ENCODE peak calls at places on chromosomes 13 and 19, in four cellular contexts. One of them, this sample, is unnamed.

GRCh38 chr19:6156033-6156432 is 20.6 kb downstream of the ACSBG2 start:
- DNase-seq in dorsolateral prefrontal cortex: no peak
- DNase-seq in AG09309: no peak
- DNase-seq in choroid plexus epithelial cell: no peak
- DNase-seq in this sample: no peak

GRCh38 chr13:27182844-27183497 is 11.4 kb upstream of the USP12 start:
- DNase-seq in AG09309: peak
- DNase-seq in choroid plexus epithelial cell: peak
- DNase-seq in dorsolateral prefrontal cortex: no peak
- DNase-seq in this sample: peak

GRCh38 chr19:33905937-33906577 is 109.4 kb downstream of the KCTD15 start:
- DNase-seq in choroid plexus epithelial cell: peak
- DNase-seq in AG09309: no peak
- DNase-seq in dorsolateral prefrontal cortex: no peak
- DNase-seq in this sample: no peak

GRCh38 chr19:13420780-13421179 is 85.5 kb downstream of the CACNA1A start:
- DNase-seq in AG09309: no peak
- DNase-seq in choroid plexus epithelial cell: no peak
- DNase-seq in dorsolateral prefrontal cortex: no peak
- DNase-seq in this sample: no peak

GRCh38 chr19:58279042-58279924 is 528 bp downstream of the ZNF8 start:
- DNase-seq in AG09309: peak
- DNase-seq in choroid plexus epithelial cell: peak
- DNase-seq in dorsolateral prefrontal cortex: peak
- DNase-seq in this sample: no peak

GRCh38 chr19:33400856-33401682 is 27.6 kb downstream of the CEBPG start:
- DNase-seq in AG09309: no peak
- DNase-seq in dorsolateral prefrontal cortex: peak
- DNase-seq in choroid plexus epithelial cell: no peak
- DNase-seq in this sample: no peak

GRCh38 chr13:26985285-26985878 is 186.2 kb downstream of the USP12 start:
- DNase-seq in choroid plexus epithelial cell: peak
- DNase-seq in AG09309: no peak
- DNase-seq in dorsolateral prefrontal cortex: no peak
- DNase-seq in this sample: peak

GRCh38 chr13:44312898-44313551 is 60.6 kb upstream of the SERP2 start:
- DNase-seq in choroid plexus epithelial cell: peak
- DNase-seq in dorsolateral prefrontal cortex: no peak
- DNase-seq in AG09309: peak
- DNase-seq in this sample: peak

GRCh38 chr13:52737451-52737850 is 2.2 kb downstream of the CNMD start:
- DNase-seq in choroid plexus epithelial cell: no peak
- DNase-seq in AG09309: no peak
- DNase-seq in dorsolateral prefrontal cortex: no peak
- DNase-seq in this sample: no peak
- H3K4me3 ChIP-seq in choroid plexus epithelial cell: no peak
- H3K4me3 ChIP-seq in AG09309: no peak
- H3K4me3 ChIP-seq in dorsolateral prefrontal cortex: no peak
- H3K4me3 ChIP-seq in this sample: no peak

GRCh38 chr19:4326837-4327251 is 11.8 kb downstream of the STAP2 start:
- DNase-seq in dorsolateral prefrontal cortex: no peak
- DNase-seq in AG09309: no peak
- DNase-seq in choroid plexus epithelial cell: no peak
- DNase-seq in this sample: no peak

GRCh38 chr19:4328243-4328990 is 10.2 kb downstream of the STAP2 start:
- DNase-seq in dorsolateral prefrontal cortex: peak
- DNase-seq in AG09309: no peak
- DNase-seq in choroid plexus epithelial cell: peak
- DNase-seq in this sample: peak

GRCh38 chr19:4327252-4327876 is 11.3 kb downstream of the STAP2 start:
- DNase-seq in dorsolateral prefrontal cortex: peak
- DNase-seq in AG09309: no peak
- DNase-seq in choroid plexus epithelial cell: peak
- DNase-seq in this sample: no peak

GRCh38 chr19:4326215-4326836 is 12.3 kb downstream of the STAP2 start:
- DNase-seq in AG09309: no peak
- DNase-seq in choroid plexus epithelial cell: no peak
- DNase-seq in dorsolateral prefrontal cortex: no peak
- DNase-seq in this sample: no peak

GRCh38 chr19:4327877-4328242 is 10.8 kb downstream of the STAP2 start:
- DNase-seq in dorsolateral prefrontal cortex: no peak
- DNase-seq in AG09309: no peak
- DNase-seq in choroid plexus epithelial cell: no peak
- DNase-seq in this sample: no peak
- H3K4me3 ChIP-seq in dorsolateral prefrontal cortex: peak
- H3K4me3 ChIP-seq in AG09309: no peak
- H3K4me3 ChIP-seq in choroid plexus epithelial cell: peak
- H3K4me3 ChIP-seq in this sample: peak

DNA sequence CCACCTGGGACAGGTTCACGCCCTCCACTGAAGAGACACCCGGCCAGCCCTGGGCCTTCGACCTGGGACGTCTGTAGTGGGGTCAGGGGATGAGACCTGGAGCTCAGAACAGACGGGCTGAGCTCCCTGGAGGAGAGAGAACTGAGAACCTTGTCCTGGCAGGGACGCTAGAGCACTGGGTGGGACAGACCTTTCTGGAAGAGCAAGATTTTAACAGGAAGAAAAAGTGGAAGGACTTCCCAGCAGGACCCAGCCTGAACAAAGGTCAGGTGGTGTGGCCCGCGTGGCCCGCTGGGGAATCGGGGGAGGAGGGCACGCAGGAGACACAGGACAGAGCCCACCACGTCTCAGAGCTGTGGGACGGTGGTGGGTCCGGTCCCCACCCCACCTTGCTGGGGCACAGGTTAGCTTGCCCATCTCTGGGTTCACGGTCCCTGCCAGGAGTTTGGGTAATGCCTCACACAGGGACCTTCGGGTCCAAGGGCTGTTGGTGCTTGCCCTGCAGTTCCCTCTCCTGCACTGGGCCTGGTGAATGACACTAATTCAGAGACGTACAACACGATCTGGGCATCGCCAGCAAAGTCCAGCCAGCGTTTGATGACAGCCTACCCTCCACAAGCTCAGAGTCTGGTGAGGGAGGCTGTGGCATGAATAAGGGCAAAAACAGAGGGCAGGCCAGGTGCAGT is 1.2 kb upstream of the EFNA2 start:
- DNase-seq in dorsolateral prefrontal cortex: no peak
- DNase-seq in AG09309: no peak
- DNase-seq in choroid plexus epithelial cell: no peak
- DNase-seq in this sample: no peak
- H3K4me3 ChIP-seq in dorsolateral prefrontal cortex: no peak
- H3K4me3 ChIP-seq in AG09309: no peak
- H3K4me3 ChIP-seq in choroid plexus epithelial cell: no peak
- H3K4me3 ChIP-seq in this sample: no peak

DNA sequence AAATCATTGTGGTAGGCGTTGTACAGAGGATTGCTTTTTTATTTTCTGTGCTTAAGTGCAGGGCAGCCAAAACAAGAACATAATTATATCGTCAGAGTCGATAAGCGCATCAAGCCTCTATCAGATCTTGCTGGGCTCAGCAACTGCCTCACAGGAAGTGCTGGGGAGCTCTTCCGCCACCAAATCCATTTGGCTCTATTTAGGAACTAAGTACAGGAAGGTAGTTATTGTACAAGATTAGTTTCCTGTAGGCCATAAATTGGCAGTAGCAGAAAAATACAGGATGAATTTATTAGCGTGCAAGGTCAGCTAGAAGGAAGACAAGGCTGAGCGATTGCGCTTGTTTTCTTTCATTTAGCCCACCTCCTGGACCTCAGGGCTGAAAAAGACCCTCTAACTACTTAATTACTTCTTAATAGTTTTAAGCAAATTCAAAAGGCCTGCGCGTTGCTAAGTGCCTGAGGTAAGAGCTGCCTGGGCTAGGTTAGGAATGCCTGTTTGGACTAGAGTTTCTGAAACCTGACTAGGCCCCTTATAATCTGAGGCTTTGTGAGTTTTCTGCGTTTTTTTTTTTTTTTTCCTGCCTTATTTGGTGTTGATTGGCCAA is 118.5 kb downstream of the IRS2 start:
- DNase-seq in dorsolateral prefrontal cortex: no peak
- DNase-seq in AG09309: no peak
- DNase-seq in choroid plexus epithelial cell: no peak
- DNase-seq in this sample: no peak
- H3K4me3 ChIP-seq in dorsolateral prefrontal cortex: no peak
- H3K4me3 ChIP-seq in AG09309: no peak
- H3K4me3 ChIP-seq in choroid plexus epithelial cell: no peak
- H3K4me3 ChIP-seq in this sample: no peak

GRCh38 chr19:18414504-18415176 is 4.6 kb upstream of the SSBP4 start:
- DNase-seq in dorsolateral prefrontal cortex: no peak
- DNase-seq in AG09309: no peak
- DNase-seq in choroid plexus epithelial cell: peak
- DNase-seq in this sample: no peak
- H3K4me3 ChIP-seq in dorsolateral prefrontal cortex: no peak
- H3K4me3 ChIP-seq in AG09309: peak
- H3K4me3 ChIP-seq in choroid plexus epithelial cell: peak
- H3K4me3 ChIP-seq in this sample: peak

DNA sequence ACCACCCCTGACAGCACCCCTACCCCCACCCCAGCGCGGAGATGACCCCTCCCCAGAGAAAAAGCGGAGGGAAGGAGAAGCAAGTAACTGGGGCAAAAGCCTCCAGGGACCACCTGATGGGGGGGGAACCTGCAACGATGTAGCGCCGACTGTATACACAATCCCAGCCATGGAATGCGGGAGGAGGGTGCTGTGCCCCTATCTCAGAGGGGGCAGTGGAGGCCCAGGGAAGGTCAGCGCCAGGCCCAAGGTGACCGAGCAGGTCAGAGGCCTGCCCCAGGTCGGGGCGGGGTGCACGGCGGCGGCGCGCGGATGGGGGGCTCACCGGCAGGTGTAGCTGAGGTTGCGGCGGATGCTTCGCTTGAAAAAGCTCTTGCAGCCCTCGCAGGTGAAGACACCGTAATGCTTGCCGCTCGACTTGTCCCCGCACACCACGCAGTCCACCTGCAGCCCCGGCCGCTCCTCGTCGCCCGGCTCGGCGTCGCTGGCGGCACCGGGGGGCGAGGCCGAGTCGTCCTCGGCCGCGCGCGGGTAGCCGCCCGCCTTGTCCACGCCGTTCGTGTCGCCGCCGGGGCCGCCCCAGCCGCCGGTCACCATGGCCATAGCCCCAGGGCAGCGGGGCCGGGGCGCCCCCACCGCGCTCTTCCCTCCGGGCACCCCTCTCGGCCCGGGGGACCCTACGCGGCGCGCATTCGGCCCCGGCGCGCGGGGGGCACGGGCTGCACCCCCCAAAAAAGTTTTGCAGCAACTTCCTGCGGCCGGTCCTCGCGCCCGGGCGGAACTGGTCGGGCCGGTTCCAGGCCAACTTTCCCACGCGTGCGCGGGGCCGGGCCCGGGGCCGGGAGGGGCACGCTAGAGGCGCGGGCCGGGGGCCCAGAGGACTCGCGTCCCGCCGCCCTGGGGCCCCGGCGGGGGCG is 843 bp downstream of the NR2F6 start:
- DNase-seq in dorsolateral prefrontal cortex: no peak
- DNase-seq in choroid plexus epithelial cell: no peak
- DNase-seq in AG09309: no peak
- DNase-seq in this sample: no peak
- H3K4me3 ChIP-seq in dorsolateral prefrontal cortex: peak
- H3K4me3 ChIP-seq in choroid plexus epithelial cell: peak
- H3K4me3 ChIP-seq in AG09309: peak
- H3K4me3 ChIP-seq in this sample: peak

This sample was measured in astrocyte of the cerebellum.